ENCODE peak calls at places on chromosome 13, in five cellular contexts. R is SK-N-SH, A is HepG2, O is left lung, B is A549. E is an unnamed sample.
A peak's percentile ranks its signal among the peaks of the same experiment; 100 is the strongest.

GRCh38 chr13:45728759-45729158 is 26.6 kb downstream of the CBY2 start:
- DNase-seq in R (no peak), A (peak; percentile 57), O (no peak), B (peak; percentile 14), E (no peak)

GRCh38 chr13:109703250-109703649 is 83.1 kb downstream of the IRS2 start:
- DNase-seq in R (no peak), A (no peak), O (no peak), B (no peak), E (no peak)

GRCh38 chr13:35833571-35834305 is 297.4 kb downstream of the DCLK1 start:
- DNase-seq in R (no peak), A (no peak), O (no peak), B (no peak), E (no peak)

GRCh38 chr13:35855531-35856019 is 275.6 kb downstream of the DCLK1 start:
- DNase-seq in R (no peak), A (no peak), O (no peak), B (peak; percentile 27), E (no peak)

GRCh38 chr13:107867701-107868661 is 347.4 kb downstream of the LIG4 start:
- DNase-seq in R (peak; percentile 87), A (no peak), O (peak; percentile 78), B (no peak), E (peak; percentile 85)

GRCh38 chr13:25920277-25920676 is 131.5 kb downstream of the SHISA2 start:
- DNase-seq in R (no peak), A (no peak), O (no peak), B (no peak), E (no peak)

GRCh38 chr13:109667754-109668360 is 118.5 kb downstream of the IRS2 start:
- DNase-seq in R (peak; percentile 66), A (no peak), O (no peak), B (no peak), E (no peak)

GRCh38 chr13:98860491-98860890 is 108.0 kb upstream of the SLC15A1 start:
- DNase-seq in R (no peak), A (no peak), O (no peak), B (no peak), E (no peak)

GRCh38 chr13:98240131-98240530 is 63.1 kb upstream of the RNF113B start:
- DNase-seq in R (no peak), A (no peak), O (no peak), B (no peak), E (no peak)

GRCh38 chr13:64540468-64540867 is 2689.7 kb downstream of the PCDH9 start:
- DNase-seq in R (no peak), A (no peak), O (no peak), B (no peak), E (no peak)

GRCh38 chr13:51342706-51343105 is 3.2 kb downstream of the SERPINE3 start:
- DNase-seq in R (no peak), A (no peak), O (no peak), B (no peak), E (no peak)

GRCh38 chr13:21031594-21031993 is 29.8 kb downstream of the LATS2 start:
- DNase-seq in R (no peak), A (no peak), O (no peak), B (no peak), E (no peak)

GRCh38 chr13:110302986-110303385 is 4.0 kb downstream of the COL4A1 start:
- DNase-seq in R (no peak), A (no peak), O (no peak), B (no peak), E (no peak)

GRCh38 chr13:99272481-99272880 is 14.3 kb upstream of the GPR18 start:
- DNase-seq in R (no peak), A (no peak), O (no peak), B (no peak), E (no peak)

GRCh38 chr13:111115841-111116500 is 861 bp downstream of the ARHGEF7 start:
- DNase-seq in R (peak; percentile 80), A (peak; percentile 12), O (no peak), B (no peak), E (no peak)

GRCh38 chr13:107712145-107712544 is 503.2 kb downstream of the LIG4 start:
- DNase-seq in R (no peak), A (no peak), O (no peak), B (no peak), E (no peak)

GRCh38 chr13:45441633-45442032 is 23.1 kb upstream of the COG3 start:
- DNase-seq in R (no peak), A (peak; percentile 70), O (no peak), B (no peak), E (no peak)

GRCh38 chr13:99606322-99607089 is 105.2 kb downstream of the TM9SF2 start:
- DNase-seq in R (peak; percentile 97), A (peak; percentile 89), O (peak; percentile 99), B (peak; percentile 50), E (peak; percentile 95)

GRCh38 chr13:98014766-98015165 is 61.3 kb downstream of the IPO5 start:
- DNase-seq in R (no peak), A (no peak), O (no peak), B (no peak), E (no peak)

GRCh38 chr13:112658807-112659206 is 31.0 kb upstream of the ATP11A start:
- DNase-seq in R (no peak), A (no peak), O (no peak), B (no peak), E (no peak)

GRCh38 chr13:77176350-77176749 is 149.4 kb upstream of the FBXL3 start:
- DNase-seq in R (no peak), A (peak; percentile 3), O (no peak), B (no peak), E (no peak)

GRCh38 chr13:111202745-111203144 is 87.6 kb downstream of the ARHGEF7 start:
- DNase-seq in R (peak; percentile 69), A (no peak), O (no peak), B (peak; percentile 13), E (no peak)

GRCh38 chr13:26867451-26868067 is 107.0 kb upstream of the GPR12 start:
- DNase-seq in R (no peak), A (no peak), O (no peak), B (peak; percentile 5), E (no peak)

GRCh38 chr13:18943721-18944391 is 237.8 kb downstream of the TUBA3C start:
- DNase-seq in R (no peak), A (no peak), O (peak; percentile 71), B (no peak), E (no peak)

GRCh38 chr13:31167490-31167889 is 5.8 kb upstream of the HSPH1 start:
- DNase-seq in R (no peak), A (peak; percentile 76), O (no peak), B (no peak), E (no peak)

GRCh38 chr13:38697197-38697596 is 10.3 kb downstream of the FREM2 start:
- DNase-seq in R (no peak), A (no peak), O (no peak), B (no peak), E (no peak)

GRCh38 chr13:112822851-112823250 is 133.0 kb downstream of the ATP11A start:
- DNase-seq in R (no peak), A (no peak), O (no peak), B (no peak), E (peak; percentile 6)

GRCh38 chr13:98687319-98687718 is 65.2 kb downstream of the SLC15A1 start:
- DNase-seq in R (no peak), A (no peak), O (no peak), B (no peak), E (no peak)

GRCh38 chr13:107824636-107825035 is 390.7 kb downstream of the LIG4 start:
- DNase-seq in R (no peak), A (no peak), O (no peak), B (no peak), E (no peak)

GRCh38 chr13:21800847-21801616 is 130.2 kb downstream of the FGF9 start:
- DNase-seq in R (no peak), A (peak; percentile 16), O (no peak), B (no peak), E (no peak)

GRCh38 chr13:111152836-111153235 is 37.7 kb downstream of the ARHGEF7 start:
- DNase-seq in R (peak; percentile 44), A (peak; percentile 61), O (no peak), B (peak; percentile 8), E (no peak)

DNA sequence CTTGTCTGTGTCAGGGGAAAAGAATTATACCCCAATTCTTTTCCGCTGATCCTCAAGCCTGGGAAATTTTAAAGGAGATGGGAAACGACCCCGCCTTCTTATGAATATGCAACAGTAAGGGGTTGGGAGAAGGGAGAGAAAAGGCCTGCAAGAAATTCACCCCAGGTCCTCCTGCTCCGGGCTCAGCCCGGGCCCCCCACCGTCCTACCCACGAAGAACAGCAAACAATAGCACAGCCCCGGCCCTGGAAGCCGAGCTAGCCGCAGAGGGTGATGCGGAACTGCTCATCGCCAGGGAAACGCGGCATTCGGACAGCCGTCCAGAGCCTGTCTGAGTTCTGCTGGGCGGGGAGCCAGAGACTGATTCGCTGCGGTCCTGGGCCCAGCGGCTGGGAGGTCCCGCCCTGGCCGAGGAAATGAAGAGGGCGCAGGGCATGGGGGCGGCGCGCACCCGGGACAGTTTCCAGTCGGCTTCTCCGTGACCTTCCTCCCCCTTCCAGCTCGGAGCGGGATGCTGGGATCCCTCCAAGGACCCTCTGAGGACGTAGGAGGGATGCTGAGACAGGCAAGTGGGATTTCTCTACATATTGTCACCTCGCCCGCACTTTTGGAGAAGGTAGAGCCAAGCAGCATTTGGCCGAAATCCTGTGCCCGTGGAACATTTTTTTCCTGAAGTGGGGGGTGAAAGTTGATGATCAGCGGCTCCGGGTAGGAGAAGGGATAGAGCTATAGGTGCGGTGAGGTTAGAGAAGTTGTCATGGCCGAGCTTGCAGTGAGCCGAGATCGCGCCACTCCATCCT is 82.3 kb upstream of the C1QTNF9B start:
- DNase-seq in R (peak; percentile 85), A (peak; percentile 6), O (peak; percentile 90), B (peak; percentile 15), E (peak; percentile 72)
- H3K27ac ChIP-seq in R (peak overlapping the region; percentile 66), A (no peak overlapping the region), O (peak overlapping the region; percentile 85), B (no peak overlapping the region), E (peak overlapping the region; percentile 37)

GRCh38 chr13:60275208-60275607 is 111.5 kb upstream of the DIAPH3 start:
- DNase-seq in R (no peak), A (no peak), O (no peak), B (no peak), E (no peak)
- H3K27ac ChIP-seq in R (no peak overlapping the region), A (no peak overlapping the region), O (no peak overlapping the region), B (no peak overlapping the region), E (no peak overlapping the region)

GRCh38 chr13:75762967-75763366 is 126.8 kb downstream of the LMO7 start:
- DNase-seq in R (no peak), A (peak; percentile 26), O (no peak), B (no peak), E (no peak)

GRCh38 chr13:75763511-75763910 is 127.4 kb downstream of the LMO7 start:
- DNase-seq in R (no peak), A (peak; percentile 24), O (no peak), B (no peak), E (no peak)

GRCh38 chr13:75761373-75761772 is 125.2 kb downstream of the LMO7 start:
- DNase-seq in R (no peak), A (no peak), O (no peak), B (no peak), E (no peak)

GRCh38 chr13:75760182-75760981 is 124.3 kb downstream of the LMO7 start:
- DNase-seq in R (no peak), A (peak; percentile 98), O (no peak), B (peak; percentile 50), E (no peak)

GRCh38 chr13:75762066-75762937 is 126.2 kb downstream of the LMO7 start:
- DNase-seq in R (no peak), A (peak; percentile 15), O (no peak), B (no peak), E (no peak)
- H3K27ac ChIP-seq in R (no peak overlapping the region), A (peak overlapping the region; percentile 95), O (peak overlapping the region; percentile 88), B (peak overlapping the region; percentile 83), E (no peak overlapping the region)

GRCh38 chr13:41934994-41935393 is 25.9 kb downstream of the VWA8 start:
- DNase-seq in R (no peak), A (peak; percentile 5), O (no peak), B (no peak), E (no peak)
- H3K27ac ChIP-seq in R (no peak overlapping the region), A (no peak overlapping the region), O (no peak overlapping the region), B (no peak overlapping the region), E (no peak overlapping the region)

GRCh38 chr13:34627499-34627898 is 314.6 kb upstream of the NBEA start:
- DNase-seq in R (no peak), A (no peak), O (no peak), B (no peak), E (no peak)
- H3K27ac ChIP-seq in R (no peak overlapping the region), A (no peak overlapping the region), O (peak overlapping the region; percentile 26), B (peak overlapping the region; percentile 61), E (no peak overlapping the region)